ENCODE peak calls at places on chromosome 3, in ten cellular contexts. One of them, this sample, is unnamed.

GRCh38 chr3:16059700-16060357 is 114.7 kb upstream of the GALNT15 start:
- DNase-seq in stimulated activated naive B cell treated with anti-CD40 and anti-IgM and Interleukin-4, amounts not matched to agents 10 μg/mL and 1 μg/mL and 100 μg/mL, for 72 hours: no peak
- DNase-seq in kidney: no peak
- DNase-seq in ELR: no peak
- DNase-seq in H9: no peak
- DNase-seq in fibroblast of lung: no peak
- DNase-seq in T1000: no peak
- DNase-seq in activated CD8-positive, alpha-beta memory T cell treated with anti-CD3 and anti-CD28 coated beads for 1 hour: no peak
- DNase-seq in tibial artery: no peak
- DNase-seq in AG04450: no peak
- DNase-seq in this sample: no peak

GRCh38 chr3:160587105-160587504 is 21.7 kb upstream of the KPNA4 start:
- DNase-seq in T1000: no peak
- DNase-seq in tibial artery: no peak
- DNase-seq in kidney: no peak
- DNase-seq in AG04450: no peak
- DNase-seq in ELR: no peak
- DNase-seq in activated CD8-positive, alpha-beta memory T cell treated with anti-CD3 and anti-CD28 coated beads for 1 hour: no peak
- DNase-seq in stimulated activated naive B cell treated with anti-CD40 and anti-IgM and Interleukin-4, amounts not matched to agents 10 μg/mL and 1 μg/mL and 100 μg/mL, for 72 hours: no peak
- DNase-seq in H9: no peak
- DNase-seq in fibroblast of lung: no peak
- DNase-seq in this sample: no peak

GRCh38 chr3:42118762-42119361 is 27.7 kb downstream of the TRAK1 start:
- DNase-seq in T1000: no peak
- DNase-seq in activated CD8-positive, alpha-beta memory T cell treated with anti-CD3 and anti-CD28 coated beads for 1 hour: no peak
- DNase-seq in kidney: no peak
- DNase-seq in fibroblast of lung: peak
- DNase-seq in H9: peak
- DNase-seq in AG04450: no peak
- DNase-seq in ELR: peak
- DNase-seq in tibial artery: no peak
- DNase-seq in stimulated activated naive B cell treated with anti-CD40 and anti-IgM and Interleukin-4, amounts not matched to agents 10 μg/mL and 1 μg/mL and 100 μg/mL, for 72 hours: peak
- DNase-seq in this sample: no peak

GRCh38 chr3:8622873-8623725 is 21.5 kb downstream of the SSUH2 start:
- DNase-seq in activated CD8-positive, alpha-beta memory T cell treated with anti-CD3 and anti-CD28 coated beads for 1 hour: peak
- DNase-seq in T1000: peak
- DNase-seq in tibial artery: peak
- DNase-seq in fibroblast of lung: peak
- DNase-seq in AG04450: peak
- DNase-seq in kidney: peak
- DNase-seq in stimulated activated naive B cell treated with anti-CD40 and anti-IgM and Interleukin-4, amounts not matched to agents 10 μg/mL and 1 μg/mL and 100 μg/mL, for 72 hours: peak
- DNase-seq in ELR: peak
- DNase-seq in H9: peak
- DNase-seq in this sample: no peak

GRCh38 chr3:147493666-147494065 is 84.5 kb downstream of the ZIC1 start:
- DNase-seq in fibroblast of lung: no peak
- DNase-seq in kidney: no peak
- DNase-seq in activated CD8-positive, alpha-beta memory T cell treated with anti-CD3 and anti-CD28 coated beads for 1 hour: no peak
- DNase-seq in H9: no peak
- DNase-seq in tibial artery: no peak
- DNase-seq in stimulated activated naive B cell treated with anti-CD40 and anti-IgM and Interleukin-4, amounts not matched to agents 10 μg/mL and 1 μg/mL and 100 μg/mL, for 72 hours: no peak
- DNase-seq in T1000: no peak
- DNase-seq in ELR: no peak
- DNase-seq in AG04450: no peak
- DNase-seq in this sample: no peak

GRCh38 chr3:43638594-43639447 is 17.0 kb upstream of the ANO10 start:
- DNase-seq in T1000: peak
- DNase-seq in AG04450: no peak
- DNase-seq in ELR: peak
- DNase-seq in activated CD8-positive, alpha-beta memory T cell treated with anti-CD3 and anti-CD28 coated beads for 1 hour: no peak
- DNase-seq in kidney: no peak
- DNase-seq in H9: peak
- DNase-seq in fibroblast of lung: peak
- DNase-seq in stimulated activated naive B cell treated with anti-CD40 and anti-IgM and Interleukin-4, amounts not matched to agents 10 μg/mL and 1 μg/mL and 100 μg/mL, for 72 hours: peak
- DNase-seq in tibial artery: no peak
- DNase-seq in this sample: no peak

GRCh38 chr3:49158108-49158709 is 7.9 kb downstream of the CCDC71 start:
- DNase-seq in AG04450: no peak
- DNase-seq in ELR: peak
- DNase-seq in kidney: no peak
- DNase-seq in activated CD8-positive, alpha-beta memory T cell treated with anti-CD3 and anti-CD28 coated beads for 1 hour: peak
- DNase-seq in tibial artery: no peak
- DNase-seq in stimulated activated naive B cell treated with anti-CD40 and anti-IgM and Interleukin-4, amounts not matched to agents 10 μg/mL and 1 μg/mL and 100 μg/mL, for 72 hours: peak
- DNase-seq in fibroblast of lung: peak
- DNase-seq in T1000: no peak
- DNase-seq in H9: peak
- DNase-seq in this sample: no peak

GRCh38 chr3:191340976-191341375 is 10.7 kb upstream of the UTS2B start:
- DNase-seq in tibial artery: no peak
- DNase-seq in stimulated activated naive B cell treated with anti-CD40 and anti-IgM and Interleukin-4, amounts not matched to agents 10 μg/mL and 1 μg/mL and 100 μg/mL, for 72 hours: no peak
- DNase-seq in kidney: no peak
- DNase-seq in H9: no peak
- DNase-seq in ELR: no peak
- DNase-seq in T1000: no peak
- DNase-seq in AG04450: no peak
- DNase-seq in activated CD8-positive, alpha-beta memory T cell treated with anti-CD3 and anti-CD28 coated beads for 1 hour: no peak
- DNase-seq in fibroblast of lung: no peak
- DNase-seq in this sample: no peak

This sample was measured in brain pericyte.